ENCODE peak calls at places on chromosomes 11 and 22, in five cellular contexts. One of them, this sample, is unnamed. For H3K27me3, the result is how much of the 10 kb centered on the place peaks cover.

GRCh38 chr11:74641905-74642304 is 49.5 kb downstream of the POLD3 start:
- DNase-seq in transverse colon: no peak
- DNase-seq in psoas muscle: no peak
- DNase-seq in endothelial cell of umbilical vein: no peak
- DNase-seq in Peyer's patch: no peak
- DNase-seq in this sample: no peak

GRCh38 chr11:32374261-32374711 is 61.1 kb downstream of the WT1 start:
- DNase-seq in transverse colon: peak
- DNase-seq in Peyer's patch: no peak
- DNase-seq in psoas muscle: no peak
- DNase-seq in endothelial cell of umbilical vein: peak
- DNase-seq in this sample: no peak

GRCh38 chr11:70915158-70915795 is 337.1 kb downstream of the SHANK2 start:
- DNase-seq in psoas muscle: no peak
- DNase-seq in Peyer's patch: no peak
- DNase-seq in endothelial cell of umbilical vein: no peak
- DNase-seq in transverse colon: no peak
- DNase-seq in this sample: no peak

GRCh38 chr11:101915811-101916291 is 471 bp downstream of the ANGPTL5 start:
- DNase-seq in transverse colon: no peak
- DNase-seq in Peyer's patch: no peak
- DNase-seq in psoas muscle: no peak
- DNase-seq in endothelial cell of umbilical vein: peak
- DNase-seq in this sample: peak

GRCh38 chr22:31148516-31148915 is 8.2 kb upstream of the PLA2G3 start:
- DNase-seq in psoas muscle: no peak
- DNase-seq in Peyer's patch: no peak
- DNase-seq in transverse colon: no peak
- DNase-seq in endothelial cell of umbilical vein: peak
- DNase-seq in this sample: no peak

GRCh38 chr11:32402836-32403235 is 32.5 kb downstream of the WT1 start:
- DNase-seq in transverse colon: no peak
- DNase-seq in Peyer's patch: no peak
- DNase-seq in endothelial cell of umbilical vein: no peak
- DNase-seq in psoas muscle: no peak
- DNase-seq in this sample: no peak

GRCh38 chr11:62665630-62666258 is 632 bp downstream of the CSKMT start:
- DNase-seq in transverse colon: peak
- DNase-seq in psoas muscle: peak
- DNase-seq in endothelial cell of umbilical vein: no peak
- DNase-seq in Peyer's patch: peak
- DNase-seq in this sample: no peak

GRCh38 chr22:48391171-48391711 is 1436.4 kb downstream of the BRD1 start:
- DNase-seq in transverse colon: no peak
- DNase-seq in endothelial cell of umbilical vein: no peak
- DNase-seq in Peyer's patch: no peak
- DNase-seq in psoas muscle: no peak
- DNase-seq in this sample: no peak

GRCh38 chr11:1936781-1937615 is 10.1 kb upstream of the MRPL23 start:
- DNase-seq in transverse colon: no peak
- DNase-seq in endothelial cell of umbilical vein: no peak
- DNase-seq in Peyer's patch: no peak
- DNase-seq in psoas muscle: peak
- DNase-seq in this sample: no peak

GRCh38 chr11:61495801-61496601 is 12.5 kb upstream of the LRRC10B start:
- DNase-seq in transverse colon: no peak
- DNase-seq in psoas muscle: peak
- DNase-seq in endothelial cell of umbilical vein: no peak
- DNase-seq in Peyer's patch: no peak
- DNase-seq in this sample: no peak

GRCh38 chr11:58334708-58335107 is 24.2 kb downstream of the OR5B17 start:
- DNase-seq in Peyer's patch: no peak
- DNase-seq in transverse colon: no peak
- DNase-seq in psoas muscle: no peak
- DNase-seq in endothelial cell of umbilical vein: peak
- DNase-seq in this sample: peak

GRCh38 chr11:58578136-58578634 is 678 bp upstream of the ZFP91 start:
- DNase-seq in psoas muscle: peak
- DNase-seq in Peyer's patch: peak
- DNase-seq in transverse colon: peak
- DNase-seq in endothelial cell of umbilical vein: peak
- DNase-seq in this sample: peak

GRCh38 chr11:7072401-7073028 is 16.3 kb upstream of the RBMXL2 start:
- DNase-seq in transverse colon: no peak
- DNase-seq in psoas muscle: no peak
- DNase-seq in Peyer's patch: no peak
- DNase-seq in endothelial cell of umbilical vein: no peak
- DNase-seq in this sample: peak

GRCh38 chr22:24937114-24937513 is 9.4 kb downstream of the LHFPL7 start:
- DNase-seq in psoas muscle: no peak
- DNase-seq in transverse colon: no peak
- DNase-seq in endothelial cell of umbilical vein: peak
- DNase-seq in Peyer's patch: no peak
- DNase-seq in this sample: peak

GRCh38 chr22:43338766-43339345 is 4.3 kb downstream of the SCUBE1 start:
- DNase-seq in endothelial cell of umbilical vein: no peak
- DNase-seq in Peyer's patch: no peak
- DNase-seq in psoas muscle: no peak
- DNase-seq in transverse colon: no peak
- DNase-seq in this sample: no peak
- TF ChIP-seq CTCF in endothelial cell of umbilical vein: no peak
- TF ChIP-seq CTCF in Peyer's patch: no peak
- TF ChIP-seq CTCF in psoas muscle: no peak
- TF ChIP-seq CTCF in transverse colon: no peak
- TF ChIP-seq CTCF in this sample: no peak

GRCh38 chr22:19719488-19720021 is 3.8 kb upstream of the GP1BB start:
- DNase-seq in Peyer's patch: no peak
- DNase-seq in endothelial cell of umbilical vein: no peak
- DNase-seq in psoas muscle: no peak
- DNase-seq in transverse colon: no peak
- DNase-seq in this sample: no peak
- H3K27me3 ChIP-seq in Peyer's patch: under half
- H3K27me3 ChIP-seq in endothelial cell of umbilical vein: under half
- H3K27me3 ChIP-seq in psoas muscle: under half
- H3K27me3 ChIP-seq in transverse colon: half or more
- H3K27me3 ChIP-seq in this sample: under half

GRCh38 chr11:130915556-130916237 is 582 bp downstream of the SNX19 start:
- DNase-seq in Peyer's patch: no peak
- DNase-seq in endothelial cell of umbilical vein: no peak
- DNase-seq in transverse colon: no peak
- DNase-seq in psoas muscle: no peak
- DNase-seq in this sample: no peak
- H3K4me3 ChIP-seq in Peyer's patch: peak
- H3K4me3 ChIP-seq in endothelial cell of umbilical vein: peak
- H3K4me3 ChIP-seq in transverse colon: peak
- H3K4me3 ChIP-seq in psoas muscle: peak
- H3K4me3 ChIP-seq in this sample: peak

DNA sequence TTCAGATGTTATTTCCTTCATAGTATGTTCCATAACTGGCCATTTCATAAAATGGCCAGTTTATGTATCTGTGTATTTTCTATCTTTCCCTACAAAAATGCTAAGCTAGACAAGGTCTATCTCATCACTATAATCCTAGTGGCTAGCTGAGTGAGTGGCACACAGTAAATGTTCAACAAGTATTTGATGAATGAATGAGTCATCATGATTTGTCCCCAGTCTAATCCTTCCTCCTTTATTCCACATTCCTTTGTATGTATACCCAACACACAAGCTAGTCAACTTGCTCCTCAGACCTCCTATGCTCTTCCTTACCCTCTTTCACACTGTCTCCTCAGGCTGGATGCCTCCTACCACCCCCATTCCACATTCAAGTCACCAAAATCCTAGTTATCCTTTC is 12.5 kb downstream of the APLNR start:
- DNase-seq in transverse colon: no peak
- DNase-seq in psoas muscle: no peak
- DNase-seq in Peyer's patch: no peak
- DNase-seq in endothelial cell of umbilical vein: no peak
- DNase-seq in this sample: peak
- TF ChIP-seq CTCF in transverse colon: no peak
- TF ChIP-seq CTCF in psoas muscle: no peak
- TF ChIP-seq CTCF in Peyer's patch: no peak
- TF ChIP-seq CTCF in endothelial cell of umbilical vein: no peak
- TF ChIP-seq CTCF in this sample: no peak

GRCh38 chr22:43233529-43233928 is 46.6 kb upstream of the TTLL12 start:
- DNase-seq in Peyer's patch: no peak
- DNase-seq in psoas muscle: no peak
- DNase-seq in endothelial cell of umbilical vein: no peak
- DNase-seq in transverse colon: no peak
- DNase-seq in this sample: no peak

GRCh38 chr22:43235445-43236400 is 48.8 kb upstream of the TTLL12 start:
- DNase-seq in transverse colon: no peak
- DNase-seq in endothelial cell of umbilical vein: no peak
- DNase-seq in psoas muscle: no peak
- DNase-seq in Peyer's patch: no peak
- DNase-seq in this sample: no peak

GRCh38 chr22:43232445-43232844 is 45.5 kb upstream of the TTLL12 start:
- DNase-seq in endothelial cell of umbilical vein: no peak
- DNase-seq in transverse colon: no peak
- DNase-seq in psoas muscle: no peak
- DNase-seq in Peyer's patch: no peak
- DNase-seq in this sample: no peak

GRCh38 chr22:43236401-43237166 is 49.6 kb upstream of the TTLL12 start:
- DNase-seq in transverse colon: no peak
- DNase-seq in endothelial cell of umbilical vein: no peak
- DNase-seq in psoas muscle: peak
- DNase-seq in Peyer's patch: no peak
- DNase-seq in this sample: no peak

DNA sequence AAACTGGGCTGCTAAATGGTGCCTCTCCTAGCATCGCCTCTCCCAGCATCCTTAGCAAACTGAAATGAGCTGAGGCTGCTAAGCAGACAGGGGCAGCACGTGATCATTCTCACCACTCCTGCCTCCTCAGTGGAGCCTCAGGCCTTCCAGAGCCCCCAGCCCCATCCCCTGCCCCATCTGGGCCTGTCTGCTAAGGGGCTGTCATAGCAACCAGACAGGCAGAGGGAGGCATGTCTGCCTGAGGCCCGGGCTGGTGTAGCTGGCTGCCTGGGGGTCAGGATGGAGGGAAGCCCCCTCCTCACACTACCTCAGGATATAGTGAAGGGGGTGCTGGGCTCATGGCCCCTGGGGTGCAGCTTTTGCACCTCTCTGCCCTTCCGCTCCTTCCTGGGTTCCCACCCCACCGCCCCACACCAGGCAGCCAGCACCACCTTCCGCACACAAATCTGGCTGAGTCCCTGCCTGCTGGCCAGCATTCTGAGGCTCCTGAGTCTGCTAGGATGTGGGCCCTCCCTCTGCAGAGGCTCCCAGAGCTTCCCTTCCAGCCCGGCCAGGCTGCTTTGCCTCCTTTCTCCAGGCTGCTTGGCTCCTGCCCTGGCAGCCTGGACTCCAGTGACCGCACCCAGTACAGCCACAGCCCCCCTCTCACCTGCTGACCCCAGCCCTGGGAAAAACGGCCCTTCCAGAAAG is 47.5 kb upstream of the TTLL12 start:
- DNase-seq in Peyer's patch: no peak
- DNase-seq in psoas muscle: no peak
- DNase-seq in transverse colon: no peak
- DNase-seq in endothelial cell of umbilical vein: no peak
- DNase-seq in this sample: no peak
- H3K27me3 ChIP-seq in Peyer's patch: under half
- H3K27me3 ChIP-seq in psoas muscle: under half
- H3K27me3 ChIP-seq in transverse colon: under half
- H3K27me3 ChIP-seq in endothelial cell of umbilical vein: under half
- H3K27me3 ChIP-seq in this sample: under half